ENCODE peak calls at places on chromosomes 13 and 19, in six cellular contexts. One of them, this sample, is unnamed.

GRCh38 chr19:42064432-42064831 is 5.6 kb downstream of the GRIK5 start:
- DNase-seq in K562: no peak
- DNase-seq in neuronal stem cell: no peak
- DNase-seq in endothelial cell of umbilical vein: no peak
- DNase-seq in GM23248: no peak
- DNase-seq in PC-3: no peak
- DNase-seq in this sample: no peak

GRCh38 chr13:104015646-104016396 is 949.6 kb upstream of the SLC10A2 start:
- DNase-seq in endothelial cell of umbilical vein: peak; percentile 89
- DNase-seq in PC-3: no peak
- DNase-seq in K562: no peak
- DNase-seq in GM23248: no peak
- DNase-seq in neuronal stem cell: no peak
- DNase-seq in this sample: no peak

GRCh38 chr19:14381689-14382474 is 638 bp downstream of the ADGRE5 start:
- DNase-seq in endothelial cell of umbilical vein: no peak
- DNase-seq in neuronal stem cell: no peak
- DNase-seq in K562: peak; percentile 73
- DNase-seq in GM23248: peak; percentile 90
- DNase-seq in PC-3: peak; percentile 69
- DNase-seq in this sample: peak; percentile 80

GRCh38 chr19:6890421-6890913 is 3.1 kb downstream of the ADGRE1 start:
- DNase-seq in endothelial cell of umbilical vein: no peak
- DNase-seq in K562: no peak
- DNase-seq in GM23248: no peak
- DNase-seq in neuronal stem cell: no peak
- DNase-seq in PC-3: no peak
- DNase-seq in this sample: no peak

GRCh38 chr13:114151565-114152284 is 19.3 kb upstream of the RASA3 start:
- DNase-seq in K562: no peak
- DNase-seq in neuronal stem cell: no peak
- DNase-seq in PC-3: peak; percentile 84
- DNase-seq in GM23248: peak; percentile 36
- DNase-seq in endothelial cell of umbilical vein: no peak
- DNase-seq in this sample: no peak

GRCh38 chr19:45314708-45315107 is 8.0 kb downstream of the CKM start:
- DNase-seq in PC-3: no peak
- DNase-seq in neuronal stem cell: no peak
- DNase-seq in K562: no peak
- DNase-seq in endothelial cell of umbilical vein: no peak
- DNase-seq in GM23248: no peak
- DNase-seq in this sample: no peak

GRCh38 chr13:30745917-30746686 is 10.8 kb downstream of the ALOX5AP start:
- DNase-seq in neuronal stem cell: no peak
- DNase-seq in GM23248: no peak
- DNase-seq in K562: no peak
- DNase-seq in endothelial cell of umbilical vein: peak; percentile 81
- DNase-seq in PC-3: no peak
- DNase-seq in this sample: no peak

GRCh38 chr19:16588824-16589577 is 16.8 kb upstream of the SLC35E1 start:
- DNase-seq in endothelial cell of umbilical vein: no peak
- DNase-seq in GM23248: no peak
- DNase-seq in K562: no peak
- DNase-seq in neuronal stem cell: no peak
- DNase-seq in PC-3: no peak
- DNase-seq in this sample: no peak

GRCh38 chr13:98509271-98510155 is 67.4 kb downstream of the STK24 start:
- DNase-seq in GM23248: peak; percentile 97
- DNase-seq in PC-3: peak; percentile 74
- DNase-seq in neuronal stem cell: no peak
- DNase-seq in K562: peak; percentile 89
- DNase-seq in endothelial cell of umbilical vein: peak; percentile 95
- DNase-seq in this sample: peak; percentile 60

GRCh38 chr19:18899624-18900560 is 3.9 kb upstream of the CERS1 start:
- DNase-seq in K562: no peak
- DNase-seq in PC-3: no peak
- DNase-seq in neuronal stem cell: no peak
- DNase-seq in GM23248: no peak
- DNase-seq in endothelial cell of umbilical vein: no peak
- DNase-seq in this sample: no peak

GRCh38 chr13:107866007-107866665 is 349.2 kb downstream of the LIG4 start:
- DNase-seq in K562: peak; percentile 65
- DNase-seq in GM23248: peak; percentile 68
- DNase-seq in endothelial cell of umbilical vein: peak; percentile 52
- DNase-seq in neuronal stem cell: peak; percentile 43
- DNase-seq in PC-3: peak; percentile 43
- DNase-seq in this sample: no peak

GRCh38 chr13:26541041-26541440 is 16.4 kb upstream of the WASF3 start:
- DNase-seq in PC-3: no peak
- DNase-seq in endothelial cell of umbilical vein: no peak
- DNase-seq in neuronal stem cell: no peak
- DNase-seq in GM23248: no peak
- DNase-seq in K562: no peak
- DNase-seq in this sample: no peak

GRCh38 chr13:86383151-86383550 is 583.9 kb upstream of the SLITRK6 start:
- DNase-seq in GM23248: no peak
- DNase-seq in endothelial cell of umbilical vein: no peak
- DNase-seq in PC-3: no peak
- DNase-seq in K562: no peak
- DNase-seq in neuronal stem cell: no peak
- DNase-seq in this sample: no peak

GRCh38 chr13:20371825-20372224 is 139.7 kb upstream of the GJB6 start:
- DNase-seq in endothelial cell of umbilical vein: no peak
- DNase-seq in GM23248: no peak
- DNase-seq in K562: no peak
- DNase-seq in PC-3: no peak
- DNase-seq in neuronal stem cell: no peak
- DNase-seq in this sample: no peak

GRCh38 chr19:4957981-4958380 is 10.9 kb upstream of the KDM4B start:
- DNase-seq in K562: no peak
- DNase-seq in PC-3: no peak
- DNase-seq in neuronal stem cell: no peak
- DNase-seq in GM23248: no peak
- DNase-seq in endothelial cell of umbilical vein: no peak
- DNase-seq in this sample: no peak

GRCh38 chr13:40345654-40346372 is 320.6 kb downstream of the FOXO1 start:
- DNase-seq in GM23248: no peak
- DNase-seq in K562: no peak
- DNase-seq in PC-3: no peak
- DNase-seq in endothelial cell of umbilical vein: peak; percentile 78
- DNase-seq in neuronal stem cell: no peak
- DNase-seq in this sample: no peak
- H3K9ac ChIP-seq in GM23248: no peak overlapping the region
- H3K9ac ChIP-seq in K562: no peak overlapping the region
- H3K9ac ChIP-seq in PC-3: no peak overlapping the region
- H3K9ac ChIP-seq in endothelial cell of umbilical vein: peak overlapping the region; percentile 11
- H3K9ac ChIP-seq in neuronal stem cell: no peak overlapping the region
- H3K9ac ChIP-seq in this sample: no peak overlapping the region

DNA sequence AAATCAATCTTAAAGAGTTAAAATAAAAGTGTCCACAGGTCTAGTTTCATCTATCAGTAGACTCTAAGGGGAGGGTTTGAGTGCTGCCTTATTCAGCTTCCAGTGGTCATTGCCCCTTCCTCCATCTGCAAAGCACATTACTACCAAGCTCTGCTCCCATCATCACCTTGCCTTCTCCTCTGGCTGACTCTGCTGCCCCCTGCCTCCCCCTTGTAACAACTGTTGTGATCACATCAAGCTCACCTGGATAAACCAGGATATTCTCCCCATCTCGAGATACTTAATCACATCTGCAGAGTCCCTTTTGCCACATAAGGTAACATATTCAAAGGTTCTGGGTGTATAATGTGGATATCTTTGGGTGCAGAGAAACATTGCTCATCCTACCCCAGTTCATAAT is 43.3 kb upstream of the GPC6 start:
- DNase-seq in PC-3: no peak
- DNase-seq in K562: no peak
- DNase-seq in endothelial cell of umbilical vein: no peak
- DNase-seq in neuronal stem cell: no peak
- DNase-seq in GM23248: no peak
- DNase-seq in this sample: no peak
- H2AFZ ChIP-seq in PC-3: no peak overlapping the region
- H2AFZ ChIP-seq in K562: no peak overlapping the region
- H2AFZ ChIP-seq in endothelial cell of umbilical vein: no peak overlapping the region
- H2AFZ ChIP-seq in neuronal stem cell: no peak overlapping the region
- H2AFZ ChIP-seq in GM23248: no peak overlapping the region
- H2AFZ ChIP-seq in this sample: no peak overlapping the region

GRCh38 chr13:35472308-35473008 is 4.0 kb downstream of the MAB21L1 start:
- DNase-seq in PC-3: no peak
- DNase-seq in endothelial cell of umbilical vein: no peak
- DNase-seq in GM23248: peak; percentile 46
- DNase-seq in K562: no peak
- DNase-seq in neuronal stem cell: no peak
- DNase-seq in this sample: no peak
- H3K4me3 ChIP-seq in PC-3: no peak overlapping the region
- H3K4me3 ChIP-seq in endothelial cell of umbilical vein: no peak overlapping the region
- H3K4me3 ChIP-seq in GM23248: peak overlapping the region; percentile 99
- H3K4me3 ChIP-seq in K562: no peak overlapping the region
- H3K4me3 ChIP-seq in neuronal stem cell: peak overlapping the region; percentile 58
- H3K4me3 ChIP-seq in this sample: no peak overlapping the region

GRCh38 chr19:1125601-1126533 is 22.1 kb downstream of the GPX4 start:
- DNase-seq in endothelial cell of umbilical vein: peak; percentile 83
- DNase-seq in neuronal stem cell: no peak
- DNase-seq in PC-3: peak; percentile 12
- DNase-seq in K562: no peak
- DNase-seq in GM23248: no peak
- DNase-seq in this sample: no peak
- H3K9ac ChIP-seq in endothelial cell of umbilical vein: peak overlapping the region; percentile 28
- H3K9ac ChIP-seq in neuronal stem cell: no peak overlapping the region
- H3K9ac ChIP-seq in PC-3: no peak overlapping the region
- H3K9ac ChIP-seq in K562: no peak overlapping the region
- H3K9ac ChIP-seq in GM23248: no peak overlapping the region
- H3K9ac ChIP-seq in this sample: no peak overlapping the region

GRCh38 chr13:53206455-53206854 is 177.8 kb downstream of the OLFM4 start:
- DNase-seq in endothelial cell of umbilical vein: no peak
- DNase-seq in neuronal stem cell: no peak
- DNase-seq in PC-3: peak; percentile 4
- DNase-seq in K562: peak; percentile 5
- DNase-seq in GM23248: peak; percentile 24
- DNase-seq in this sample: no peak

GRCh38 chr13:53200498-53201453 is 172.2 kb downstream of the OLFM4 start:
- DNase-seq in neuronal stem cell: peak; percentile 84
- DNase-seq in PC-3: no peak
- DNase-seq in endothelial cell of umbilical vein: no peak
- DNase-seq in GM23248: peak; percentile 63
- DNase-seq in K562: no peak
- DNase-seq in this sample: peak; percentile 63

GRCh38 chr13:53200075-53200474 is 171.5 kb downstream of the OLFM4 start:
- DNase-seq in K562: no peak
- DNase-seq in GM23248: no peak
- DNase-seq in PC-3: no peak
- DNase-seq in endothelial cell of umbilical vein: no peak
- DNase-seq in neuronal stem cell: no peak
- DNase-seq in this sample: no peak

GRCh38 chr13:53201454-53202225 is 173.0 kb downstream of the OLFM4 start:
- DNase-seq in PC-3: no peak
- DNase-seq in GM23248: peak; percentile 36
- DNase-seq in neuronal stem cell: peak; percentile 32
- DNase-seq in endothelial cell of umbilical vein: no peak
- DNase-seq in K562: no peak
- DNase-seq in this sample: no peak

DNA sequence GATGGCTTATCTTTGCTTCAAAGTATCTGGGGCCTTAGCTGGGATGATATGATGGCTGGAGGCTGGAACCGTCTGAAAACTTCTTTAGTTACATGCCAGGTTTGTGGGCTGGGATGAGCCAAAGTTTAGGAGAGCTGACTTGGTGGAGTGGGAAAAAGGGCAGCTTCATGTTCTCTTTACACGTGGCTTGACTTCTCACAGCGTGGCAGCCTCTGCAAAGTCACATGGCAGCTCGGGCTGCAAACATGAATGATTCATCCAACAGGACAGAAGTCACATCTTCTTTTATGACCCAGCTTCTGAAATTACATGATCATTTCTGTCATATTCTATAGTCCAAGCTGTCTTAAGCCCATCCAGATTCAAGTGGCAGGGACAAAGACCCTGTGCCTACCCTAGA is 176.0 kb downstream of the OLFM4 start:
- DNase-seq in endothelial cell of umbilical vein: no peak
- DNase-seq in K562: no peak
- DNase-seq in neuronal stem cell: no peak
- DNase-seq in GM23248: no peak
- DNase-seq in PC-3: no peak
- DNase-seq in this sample: no peak
- H2AFZ ChIP-seq in endothelial cell of umbilical vein: no peak overlapping the region
- H2AFZ ChIP-seq in K562: no peak overlapping the region
- H2AFZ ChIP-seq in neuronal stem cell: no peak overlapping the region
- H2AFZ ChIP-seq in GM23248: no peak overlapping the region
- H2AFZ ChIP-seq in PC-3: no peak overlapping the region
- H2AFZ ChIP-seq in this sample: no peak overlapping the region

DNA sequence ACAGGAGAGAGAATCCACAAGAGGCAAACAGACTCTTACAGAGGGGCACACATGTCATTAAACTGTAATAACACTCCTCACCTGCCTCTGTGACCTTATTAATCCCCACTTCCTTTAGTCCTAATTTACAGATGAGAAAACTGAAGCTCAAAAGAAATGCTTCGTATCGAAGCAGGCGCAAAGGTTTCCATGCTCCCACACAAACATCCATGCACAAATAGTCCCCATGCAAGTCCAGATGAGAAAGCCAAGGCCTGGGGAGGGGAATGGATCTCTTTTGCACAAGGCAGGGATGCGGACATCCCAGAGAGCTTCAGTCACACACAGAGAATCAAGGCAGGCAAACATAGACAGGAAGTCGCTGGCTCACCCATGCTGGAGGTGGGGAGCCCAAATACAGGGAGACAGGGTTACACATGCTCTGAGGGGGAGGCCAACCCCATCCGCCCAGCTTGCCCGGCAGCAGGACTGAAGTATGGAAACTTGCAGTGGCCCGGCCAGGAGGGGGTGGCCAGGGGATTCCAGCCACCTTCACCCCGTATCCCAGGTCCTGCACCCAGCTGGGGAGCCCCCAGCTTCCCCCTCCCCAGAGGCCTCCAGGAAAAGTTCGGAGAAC is 468 bp downstream of the S1PR5 start:
- DNase-seq in PC-3: no peak
- DNase-seq in endothelial cell of umbilical vein: no peak
- DNase-seq in GM23248: peak; percentile 48
- DNase-seq in K562: no peak
- DNase-seq in neuronal stem cell: no peak
- DNase-seq in this sample: no peak
- H3K4me3 ChIP-seq in PC-3: peak overlapping the region; percentile 68
- H3K4me3 ChIP-seq in endothelial cell of umbilical vein: no peak overlapping the region
- H3K4me3 ChIP-seq in GM23248: peak overlapping the region; percentile 65
- H3K4me3 ChIP-seq in K562: peak overlapping the region; percentile 30
- H3K4me3 ChIP-seq in neuronal stem cell: peak overlapping the region; percentile 13
- H3K4me3 ChIP-seq in this sample: no peak overlapping the region

DNA sequence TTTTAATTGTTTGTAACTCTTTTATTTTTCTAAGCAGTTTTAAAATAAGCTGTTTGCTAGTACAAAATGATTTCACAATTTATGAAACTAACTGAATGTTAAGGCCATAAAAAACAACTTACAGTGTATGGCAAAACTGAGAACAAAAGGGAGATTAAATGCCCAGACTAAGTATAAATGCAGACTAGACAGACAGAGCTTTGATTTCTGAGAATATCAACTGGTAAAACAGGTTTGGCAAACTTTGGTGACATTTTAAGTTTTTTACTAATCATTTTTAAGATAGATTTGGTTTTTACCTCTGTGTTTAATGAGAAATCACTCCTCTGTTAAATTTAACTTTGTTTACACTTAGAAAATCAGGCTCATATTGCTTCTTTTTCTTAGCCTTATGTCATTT is 127.5 kb upstream of the KLF5 start:
- DNase-seq in neuronal stem cell: no peak
- DNase-seq in PC-3: peak; percentile 20
- DNase-seq in K562: no peak
- DNase-seq in GM23248: no peak
- DNase-seq in endothelial cell of umbilical vein: no peak
- DNase-seq in this sample: peak; percentile 50
- H3K9ac ChIP-seq in neuronal stem cell: no peak overlapping the region
- H3K9ac ChIP-seq in PC-3: no peak overlapping the region
- H3K9ac ChIP-seq in K562: no peak overlapping the region
- H3K9ac ChIP-seq in GM23248: no peak overlapping the region
- H3K9ac ChIP-seq in endothelial cell of umbilical vein: no peak overlapping the region
- H3K9ac ChIP-seq in this sample: no peak overlapping the region

This sample was measured in trophoblast cell.